ENCODE peak calls at places on chromosomes 5 and 9, in four cellular contexts. W is HT1080, A is GM13977, G is mucosa of gallbladder. F is an unnamed sample.

GRCh38 chr9:14133394-14133793 is 180.5 kb downstream of the NFIB start:
- DNase-seq in W (no peak), A (no peak), G (no peak), F (no peak)

GRCh38 chr5:134026521-134027202 is 21.9 kb upstream of the VDAC1 start:
- DNase-seq in W (peak), A (peak), G (peak), F (peak)

GRCh38 chr5:57675236-57675635 is 192.6 kb upstream of the ACTBL2 start:
- DNase-seq in W (no peak), A (no peak), G (no peak), F (no peak)

GRCh38 chr9:115691686-115692085 is 461.9 kb upstream of the PAPPA start:
- DNase-seq in W (peak), A (no peak), G (no peak), F (no peak)

GRCh38 chr9:17609312-17610005 is 30.6 kb downstream of the SH3GL2 start:
- DNase-seq in W (no peak), A (no peak), G (no peak), F (no peak)

GRCh38 chr9:86714976-86715375 is 232.3 kb downstream of the GAS1 start:
- DNase-seq in W (no peak), A (no peak), G (no peak), F (no peak)

GRCh38 chr9:121949364-121949763 is 143.7 kb downstream of the TTLL11 start:
- DNase-seq in W (no peak), A (no peak), G (no peak), F (no peak)

GRCh38 chr5:1965860-1966396 is 83.2 kb upstream of the IRX4 start:
- DNase-seq in W (no peak), A (peak), G (no peak), F (no peak)

GRCh38 chr5:73945505-73945904 is 319.5 kb downstream of the ARHGEF28 start:
- DNase-seq in W (no peak), A (no peak), G (no peak), F (peak)

GRCh38 chr5:35960328-35960727 is 21.9 kb upstream of the CAPSL start:
- DNase-seq in W (no peak), A (no peak), G (no peak), F (no peak)

GRCh38 chr5:173012882-173013281 is 29.3 kb downstream of the ATP6V0E1 start:
- DNase-seq in W (no peak), A (no peak), G (no peak), F (no peak)

GRCh38 chr5:67957374-67957773 is 258.2 kb upstream of the PIK3R1 start:
- DNase-seq in W (no peak), A (no peak), G (no peak), F (no peak)

GRCh38 chr5:82205005-82205404 is 73.1 kb downstream of the RPS23 start:
- DNase-seq in W (peak), A (no peak), G (no peak), F (no peak)

GRCh38 chr9:131645078-131645776 is 94.6 kb downstream of the RAPGEF1 start:
- DNase-seq in W (no peak), A (no peak), G (no peak), F (no peak)

GRCh38 chr9:120418315-120418714 is 161.7 kb downstream of the CDK5RAP2 start:
- DNase-seq in W (no peak), A (no peak), G (no peak), F (no peak)

GRCh38 chr5:172554562-172554961 is 86.5 kb upstream of the NEURL1B start:
- DNase-seq in W (no peak), A (no peak), G (no peak), F (no peak)

GRCh38 chr5:95284512-95285405 is at the start of gene MCTP1:
- DNase-seq in W (peak), A (peak), G (no peak), F (peak)

GRCh38 chr5:75018805-75019587 is 33.4 kb downstream of the GCNT4 start:
- DNase-seq in W (peak), A (no peak), G (no peak), F (no peak)